ENCODE peak calls at places on chromosome 13, in four cellular contexts. L, S, K and I are unnamed samples.

GRCh38 chr13:104140557-104140956 is 1074.3 kb upstream of the SLC10A2 start:
- DNase-seq in L (no peak), S (no peak), K (no peak), I (no peak)

GRCh38 chr13:72463561-72463960 is 263.9 kb downstream of the MZT1 start:
- DNase-seq in L (no peak), S (no peak), K (no peak), I (no peak)

GRCh38 chr13:76349700-76350099 is 536.5 kb downstream of the KCTD12 start:
- DNase-seq in L (no peak), S (no peak), K (no peak), I (no peak)

GRCh38 chr13:73607489-73608156 is 526.6 kb downstream of the KLF12 start:
- DNase-seq in L (peak), S (no peak), K (no peak), I (no peak)

GRCh38 chr13:61654501-61654900 is 238.9 kb upstream of the PCDH20 start:
- DNase-seq in L (no peak), S (no peak), K (no peak), I (no peak)

GRCh38 chr13:73849292-73849691 is 284.9 kb downstream of the KLF12 start:
- DNase-seq in L (peak), S (peak), K (peak), I (peak)

GRCh38 chr13:73683746-73684145 is 450.5 kb downstream of the KLF12 start:
- DNase-seq in L (no peak), S (no peak), K (no peak), I (no peak)

GRCh38 chr13:57635541-57635940 is 4.0 kb downstream of the PCDH17 start:
- DNase-seq in L (no peak), S (no peak), K (no peak), I (no peak)

GRCh38 chr13:26508885-26509284 is 48.6 kb upstream of the WASF3 start:
- DNase-seq in L (peak), S (no peak), K (no peak), I (no peak)

GRCh38 chr13:112583592-112584277 is 4.2 kb downstream of the TUBGCP3 start:
- DNase-seq in L (no peak), S (no peak), K (no peak), I (no peak)

GRCh38 chr13:112882555-112883024 is 86.4 kb upstream of the MCF2L start:
- DNase-seq in L (no peak), S (no peak), K (no peak), I (no peak)

GRCh38 chr13:29847501-29847983 is 2.9 kb downstream of the UBL3 start:
- DNase-seq in L (peak), S (no peak), K (no peak), I (peak)

GRCh38 chr13:41137241-41137640 is 4.6 kb upstream of the KBTBD6 start:
- DNase-seq in L (peak), S (no peak), K (no peak), I (no peak)

GRCh38 chr13:41457589-41458186 is 338 bp downstream of the RGCC start:
- DNase-seq in L (no peak), S (no peak), K (no peak), I (peak)

GRCh38 chr13:67554296-67554695 is 324.2 kb upstream of the PCDH9 start:
- DNase-seq in L (peak), S (no peak), K (no peak), I (no peak)

GRCh38 chr13:110617326-110618072 is 2.2 kb downstream of the NAXD start:
- DNase-seq in L (peak), S (no peak), K (no peak), I (no peak)

DNA sequence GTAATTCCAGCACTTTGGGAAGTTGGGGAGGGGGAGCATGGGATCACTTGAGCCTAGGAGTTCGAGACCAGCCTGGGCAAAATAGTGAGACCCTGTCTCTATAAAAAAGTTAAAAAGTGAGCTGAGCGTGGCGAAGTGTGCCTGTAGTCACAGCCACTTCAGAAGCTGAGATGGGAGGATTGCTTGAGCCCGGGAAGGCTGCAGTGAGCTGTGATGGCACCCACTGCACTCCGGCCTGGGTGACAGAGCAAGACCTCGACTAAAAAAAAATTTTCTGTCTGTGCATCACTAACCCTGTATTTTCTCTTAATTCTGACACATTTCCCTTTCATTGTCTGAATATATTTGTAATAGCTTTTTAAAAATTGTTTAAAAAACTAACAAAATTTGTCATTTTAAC is 29.8 kb downstream of the LATS2 start:
- DNase-seq in L (no peak), S (no peak), K (no peak), I (no peak)
- H3K4ac ChIP-seq in L (no peak), S (no peak), K (no peak), I (no peak)

DNA sequence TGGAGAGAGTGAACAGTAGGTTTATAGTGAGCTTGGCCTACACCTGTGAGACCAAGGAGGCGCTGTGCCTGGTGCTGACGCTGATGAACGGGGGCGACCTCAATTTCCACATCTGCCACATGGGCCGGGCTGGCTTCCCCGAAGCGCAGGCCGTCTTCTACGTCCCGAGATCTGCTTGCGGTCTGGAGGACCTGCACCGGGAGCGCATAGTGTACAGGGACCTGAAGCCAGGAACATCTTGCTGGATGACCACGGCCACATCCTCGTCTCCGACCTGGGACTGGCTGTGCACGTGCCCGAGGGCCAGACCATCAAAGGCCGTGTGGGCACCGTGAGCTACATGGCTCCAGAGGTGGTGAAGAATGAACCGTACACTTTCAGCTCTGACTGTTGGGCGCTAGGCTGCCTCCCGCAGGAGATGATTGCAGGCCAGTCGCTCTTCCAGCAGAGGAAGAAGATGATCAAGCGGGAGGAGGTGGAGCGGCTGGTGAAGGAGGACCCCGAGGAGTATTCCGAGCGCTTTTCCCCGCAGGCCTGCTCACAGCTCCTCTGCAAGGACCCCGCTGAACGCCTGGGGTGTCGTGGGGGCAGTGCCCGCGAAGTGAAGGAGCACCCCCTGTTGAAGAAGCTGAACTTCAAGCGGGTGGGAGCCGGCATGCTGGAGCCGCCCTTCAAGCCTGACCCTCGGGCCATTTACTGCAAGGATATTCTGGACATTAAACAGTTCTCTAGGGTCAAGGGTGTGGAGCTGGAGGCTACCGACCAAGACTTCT is 139.0 kb downstream of the ZDHHC20 start:
- DNase-seq in L (no peak), S (no peak), K (no peak), I (no peak)
- H4K5ac ChIP-seq in L (no peak), S (no peak), K (no peak), I (no peak)

GRCh38 chr13:78020861-78021260 is 102.2 kb upstream of the EDNRB start:
- DNase-seq in L (no peak), S (no peak), K (no peak), I (no peak)

GRCh38 chr13:78024996-78025395 is 106.4 kb upstream of the EDNRB start:
- DNase-seq in L (no peak), S (no peak), K (no peak), I (no peak)

GRCh38 chr13:78022164-78022877 is 103.7 kb upstream of the EDNRB start:
- DNase-seq in L (peak), S (no peak), K (no peak), I (peak)
- H3K18ac ChIP-seq in L (peak), S (no peak), K (no peak), I (peak)

GRCh38 chr13:83941669-83942335 is 59.5 kb upstream of the SLITRK1 start:
- DNase-seq in L (no peak), S (no peak), K (peak), I (peak)
- H3K4ac ChIP-seq in L (no peak), S (peak), K (no peak), I (peak)